ENCODE peak calls at places on chromosome 14, in five cellular contexts. G, Q, O, H and I are unnamed samples.

GRCh38 chr14:63231733-63232132 is 27.5 kb downstream of the RHOJ start:
- DNase-seq in G (no peak), Q (no peak), O (no peak), H (no peak), I (no peak)

GRCh38 chr14:25042362-25043299 is 7.3 kb downstream of the STXBP6 start:
- DNase-seq in G (peak; percentile 67), Q (peak; percentile 75), O (no peak), H (no peak), I (no peak)

GRCh38 chr14:21056520-21057163 is 980 bp upstream of the RNASE8 start:
- DNase-seq in G (no peak), Q (no peak), O (no peak), H (no peak), I (no peak)

GRCh38 chr14:77122555-77123125 is 19.0 kb downstream of the ZDHHC22 start:
- DNase-seq in G (no peak), Q (no peak), O (no peak), H (no peak), I (no peak)

GRCh38 chr14:78863143-78863542 is 693.0 kb downstream of the NRXN3 start:
- DNase-seq in G (peak; percentile 82), Q (peak; percentile 4), O (peak; percentile 46), H (no peak), I (no peak)

GRCh38 chr14:91405241-91405721 is 12.3 kb downstream of the CCDC88C start:
- DNase-seq in G (no peak), Q (no peak), O (no peak), H (peak; percentile 60), I (no peak)

GRCh38 chr14:99136047-99136400 is 136.0 kb downstream of the BCL11B start:
- DNase-seq in G (no peak), Q (no peak), O (no peak), H (no peak), I (no peak)

GRCh38 chr14:104830781-104831180 is 29.9 kb downstream of the ZBTB42 start:
- DNase-seq in G (no peak), Q (no peak), O (no peak), H (no peak), I (no peak)

GRCh38 chr14:99552021-99552553 is 51.9 kb downstream of the CCDC85C start:
- DNase-seq in G (no peak), Q (no peak), O (no peak), H (no peak), I (no peak)

GRCh38 chr14:37203423-37203822 is 5.7 kb downstream of the MIPOL1 start:
- DNase-seq in G (no peak), Q (no peak), O (no peak), H (no peak), I (no peak)

GRCh38 chr14:92037989-92038388 is 1.9 kb downstream of the TRIP11 start:
- DNase-seq in G (no peak), Q (no peak), O (no peak), H (no peak), I (no peak)

GRCh38 chr14:65860956-65861631 is 448.6 kb downstream of the FUT8 start:
- DNase-seq in G (no peak), Q (no peak), O (no peak), H (no peak), I (no peak)

GRCh38 chr14:26276757-26277156 is 321.1 kb downstream of the NOVA1 start:
- DNase-seq in G (peak; percentile 73), Q (no peak), O (no peak), H (no peak), I (no peak)

GRCh38 chr14:21723431-21724045 is 49.9 kb upstream of the OR4E1 start:
- DNase-seq in G (peak; percentile 89), Q (peak; percentile 60), O (no peak), H (peak; percentile 32), I (no peak)

GRCh38 chr14:96264200-96264553 is 8.2 kb downstream of the BDKRB1 start:
- DNase-seq in G (no peak), Q (no peak), O (no peak), H (no peak), I (no peak)

GRCh38 chr14:96267336-96267735 is 11.3 kb downstream of the BDKRB1 start:
- DNase-seq in G (no peak), Q (no peak), O (no peak), H (no peak), I (no peak)

GRCh38 chr14:96265387-96265786 is 9.4 kb downstream of the BDKRB1 start:
- DNase-seq in G (no peak), Q (no peak), O (no peak), H (no peak), I (no peak)

GRCh38 chr14:96263347-96264199 is 7.6 kb downstream of the BDKRB1 start:
- DNase-seq in G (no peak), Q (no peak), O (peak; percentile 88), H (no peak), I (no peak)

DNA sequence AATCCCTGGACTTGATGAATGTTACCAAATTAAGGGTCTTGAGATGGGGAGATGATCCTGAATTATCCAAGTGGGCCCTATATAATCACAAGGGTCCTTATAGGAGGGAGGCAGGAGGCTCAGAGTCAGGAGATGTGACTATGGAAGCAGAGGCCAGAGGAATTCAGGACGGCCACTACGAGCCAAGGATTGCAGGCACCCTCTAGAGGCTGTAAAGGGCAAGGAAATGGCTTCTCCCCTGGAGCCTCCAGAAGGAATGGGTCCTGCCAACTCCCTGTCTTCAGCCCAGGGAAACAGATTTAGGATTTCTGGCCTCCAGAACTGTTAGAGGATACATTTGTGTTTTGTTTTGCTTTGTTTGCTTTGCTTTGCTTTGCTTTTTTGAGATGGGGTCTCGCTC is 8.8 kb downstream of the BDKRB1 start:
- DNase-seq in G (peak; percentile 25), Q (no peak), O (no peak), H (no peak), I (no peak)
- TF ChIP-seq CTCF in G (peak; percentile 44), Q (peak; percentile 44), O (peak; percentile 36), H (no peak), I (peak; percentile 12)

DNA sequence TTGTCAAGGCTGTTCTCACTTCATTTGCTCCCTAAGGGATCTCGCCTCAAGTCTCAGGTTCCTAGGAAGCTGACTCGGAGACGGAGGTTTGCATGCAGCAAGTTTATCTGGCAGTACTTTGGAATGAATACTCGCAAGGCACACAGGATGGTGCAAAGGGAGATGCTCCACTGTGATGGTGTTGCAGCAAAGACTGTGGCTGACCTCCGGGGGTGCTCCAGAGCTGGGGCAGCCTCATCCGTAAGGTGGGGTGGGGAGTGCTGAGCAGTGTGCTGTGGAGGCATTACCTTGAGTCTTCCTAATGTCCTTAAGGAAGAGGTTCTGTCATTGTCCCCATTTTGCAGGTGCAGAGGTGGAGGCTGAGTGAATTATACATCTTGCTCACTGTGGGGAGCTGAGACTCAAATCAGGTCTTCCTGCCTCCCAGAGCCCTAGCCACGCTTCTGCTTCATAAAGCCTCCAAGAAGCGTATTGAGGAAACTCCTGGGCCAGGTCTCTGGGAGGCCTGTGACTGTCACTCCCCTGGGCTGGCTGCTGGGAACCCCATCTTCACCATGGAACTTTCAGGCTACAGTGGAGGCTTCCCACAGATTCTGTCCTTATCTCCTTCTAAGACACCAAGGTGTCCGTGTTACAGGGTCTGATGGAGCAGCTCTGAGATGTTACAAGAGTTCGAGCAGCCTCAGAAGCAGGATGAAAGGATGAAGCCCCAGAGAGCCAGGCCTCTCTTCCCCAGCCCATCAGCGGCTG is 39.5 kb downstream of the GALNT16 start:
- DNase-seq in G (peak; percentile 43), Q (no peak), O (peak; percentile 10), H (no peak), I (no peak)
- TF ChIP-seq CTCF in G (peak; percentile 44), Q (no peak), O (no peak), H (no peak), I (no peak)

DNA sequence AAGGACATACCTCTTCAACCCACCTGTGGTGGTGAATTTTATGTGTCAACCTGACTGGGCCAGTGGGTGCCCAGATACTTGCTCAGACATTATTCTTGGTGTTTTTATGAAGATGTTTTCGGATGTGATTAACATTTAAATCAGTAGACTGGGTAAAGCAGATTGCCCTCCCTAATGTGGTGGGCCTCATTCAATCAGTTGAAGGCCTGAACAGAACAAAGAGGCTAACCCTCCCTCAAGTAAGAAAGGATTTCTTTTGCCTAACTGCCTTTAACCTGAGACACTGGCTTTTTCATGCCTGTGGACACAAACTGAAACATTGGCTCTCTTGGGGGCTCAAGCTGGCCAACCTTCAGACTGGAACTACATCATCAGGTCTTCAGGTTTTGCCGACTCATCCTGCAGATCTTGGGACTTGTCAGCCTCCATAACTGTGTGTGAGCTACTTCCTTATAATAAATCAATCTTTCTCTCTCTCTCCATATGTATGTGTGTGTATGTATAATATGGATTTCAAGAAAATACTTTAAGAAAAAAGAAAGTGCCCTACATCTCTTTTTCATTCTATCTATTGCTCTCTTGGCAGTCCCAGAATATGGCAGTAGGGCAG is 39.4 kb downstream of the RTN1 start:
- DNase-seq in G (no peak), Q (no peak), O (no peak), H (no peak), I (no peak)
- TF ChIP-seq CTCF in G (no peak), Q (no peak), O (no peak), H (no peak), I (no peak)

DNA sequence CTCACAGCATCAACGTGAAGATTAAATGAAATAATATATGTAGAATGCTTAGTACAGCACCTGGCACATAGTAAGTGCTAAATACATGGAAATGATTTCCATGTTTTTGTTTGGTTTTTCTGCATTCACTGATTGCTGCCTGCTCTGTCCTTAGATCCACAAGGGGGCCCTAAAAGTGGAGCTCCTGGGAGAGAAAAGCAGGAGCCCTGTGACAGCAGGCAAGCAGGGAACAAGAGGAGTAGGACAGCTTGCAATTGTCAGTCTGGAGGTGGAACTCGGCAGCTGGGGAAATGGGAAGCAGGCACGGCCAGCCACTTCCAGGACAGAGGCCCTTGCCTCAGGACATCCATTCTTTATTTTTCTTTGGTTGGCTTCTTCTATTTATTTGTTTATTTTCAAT is 292.9 kb downstream of the BMP4 start:
- DNase-seq in G (peak; percentile 76), Q (peak; percentile 76), O (no peak), H (no peak), I (no peak)
- TF ChIP-seq CTCF in G (peak; percentile 62), Q (peak; percentile 69), O (peak; percentile 56), H (no peak), I (peak; percentile 5)